ENCODE peak calls at places on chromosomes 11 and 22, in eight cellular contexts. One of them, this sample, is unnamed.
A peak's percentile ranks its signal among the peaks of the same experiment; 100 is the strongest.

GRCh38 chr11:81644239-81644840 is 1089.3 kb downstream of the FAM181B start:
- DNase-seq in mucosa of descending colon: no peak
- DNase-seq in choroid plexus epithelial cell: peak; percentile 75
- DNase-seq in HCT116: peak; percentile 4
- DNase-seq in left lung: no peak
- DNase-seq in HFF-Myc: no peak
- DNase-seq in heart right ventricle: no peak
- DNase-seq in esophagus squamous epithelium: no peak
- DNase-seq in this sample: no peak

GRCh38 chr11:104678408-104678807 is 219.9 kb downstream of the CASP12 start:
- DNase-seq in mucosa of descending colon: no peak
- DNase-seq in left lung: no peak
- DNase-seq in HFF-Myc: no peak
- DNase-seq in heart right ventricle: no peak
- DNase-seq in choroid plexus epithelial cell: no peak
- DNase-seq in HCT116: no peak
- DNase-seq in esophagus squamous epithelium: no peak
- DNase-seq in this sample: no peak

GRCh38 chr22:27377901-27378300 is 423.7 kb downstream of the MN1 start:
- DNase-seq in choroid plexus epithelial cell: peak; percentile 57
- DNase-seq in esophagus squamous epithelium: no peak
- DNase-seq in left lung: no peak
- DNase-seq in mucosa of descending colon: no peak
- DNase-seq in HCT116: no peak
- DNase-seq in HFF-Myc: no peak
- DNase-seq in heart right ventricle: no peak
- DNase-seq in this sample: no peak

GRCh38 chr11:75140269-75141138 is 10.4 kb upstream of the SLCO2B1 start:
- DNase-seq in heart right ventricle: peak; percentile 76
- DNase-seq in esophagus squamous epithelium: no peak
- DNase-seq in left lung: no peak
- DNase-seq in HCT116: peak; percentile 34
- DNase-seq in mucosa of descending colon: peak; percentile 72
- DNase-seq in choroid plexus epithelial cell: peak; percentile 41
- DNase-seq in HFF-Myc: no peak
- DNase-seq in this sample: no peak

GRCh38 chr11:65558785-65559509 is 788 bp upstream of the LTBP3 start:
- DNase-seq in esophagus squamous epithelium: no peak
- DNase-seq in HFF-Myc: no peak
- DNase-seq in left lung: no peak
- DNase-seq in choroid plexus epithelial cell: peak; percentile 58
- DNase-seq in HCT116: no peak
- DNase-seq in heart right ventricle: peak; percentile 77
- DNase-seq in mucosa of descending colon: peak; percentile 75
- DNase-seq in this sample: no peak

GRCh38 chr11:1744879-1745700 is 5.3 kb downstream of the IFITM10 start:
- DNase-seq in HCT116: no peak
- DNase-seq in esophagus squamous epithelium: no peak
- DNase-seq in mucosa of descending colon: peak; percentile 51
- DNase-seq in heart right ventricle: peak; percentile 48
- DNase-seq in HFF-Myc: no peak
- DNase-seq in left lung: peak; percentile 17
- DNase-seq in choroid plexus epithelial cell: no peak
- DNase-seq in this sample: no peak

GRCh38 chr11:2929880-2930704 is 872 bp upstream of the PHLDA2 start:
- DNase-seq in heart right ventricle: peak; percentile 27
- DNase-seq in HCT116: peak; percentile 46
- DNase-seq in HFF-Myc: no peak
- DNase-seq in mucosa of descending colon: peak; percentile 84
- DNase-seq in left lung: peak; percentile 67
- DNase-seq in choroid plexus epithelial cell: peak; percentile 61
- DNase-seq in esophagus squamous epithelium: no peak
- DNase-seq in this sample: no peak

GRCh38 chr11:118000850-118001228 is 14.6 kb downstream of the IL10RA start:
- DNase-seq in HFF-Myc: no peak
- DNase-seq in left lung: no peak
- DNase-seq in heart right ventricle: no peak
- DNase-seq in HCT116: no peak
- DNase-seq in esophagus squamous epithelium: no peak
- DNase-seq in mucosa of descending colon: no peak
- DNase-seq in choroid plexus epithelial cell: no peak
- DNase-seq in this sample: no peak

GRCh38 chr22:48071828-48072227 is 1309.4 kb downstream of the TBC1D22A start:
- DNase-seq in left lung: no peak
- DNase-seq in HFF-Myc: no peak
- DNase-seq in heart right ventricle: no peak
- DNase-seq in mucosa of descending colon: no peak
- DNase-seq in esophagus squamous epithelium: no peak
- DNase-seq in choroid plexus epithelial cell: no peak
- DNase-seq in HCT116: no peak
- DNase-seq in this sample: no peak

GRCh38 chr11:64206457-64207246 is at the start of gene FERMT3:
- DNase-seq in HCT116: no peak
- DNase-seq in esophagus squamous epithelium: no peak
- DNase-seq in heart right ventricle: peak; percentile 64
- DNase-seq in choroid plexus epithelial cell: no peak
- DNase-seq in left lung: peak; percentile 85
- DNase-seq in mucosa of descending colon: peak; percentile 95
- DNase-seq in HFF-Myc: no peak
- DNase-seq in this sample: no peak

GRCh38 chr11:119218141-119218878 is 12.2 kb downstream of the CBL start:
- DNase-seq in HCT116: peak; percentile 92
- DNase-seq in left lung: no peak
- DNase-seq in heart right ventricle: no peak
- DNase-seq in HFF-Myc: peak; percentile 74
- DNase-seq in esophagus squamous epithelium: no peak
- DNase-seq in mucosa of descending colon: no peak
- DNase-seq in choroid plexus epithelial cell: peak; percentile 76
- DNase-seq in this sample: peak; percentile 86

GRCh38 chr11:102229510-102230119 is 87.7 kb upstream of the BIRC3 start:
- DNase-seq in left lung: no peak
- DNase-seq in esophagus squamous epithelium: no peak
- DNase-seq in heart right ventricle: no peak
- DNase-seq in mucosa of descending colon: no peak
- DNase-seq in HFF-Myc: no peak
- DNase-seq in choroid plexus epithelial cell: no peak
- DNase-seq in HCT116: no peak
- DNase-seq in this sample: no peak

DNA sequence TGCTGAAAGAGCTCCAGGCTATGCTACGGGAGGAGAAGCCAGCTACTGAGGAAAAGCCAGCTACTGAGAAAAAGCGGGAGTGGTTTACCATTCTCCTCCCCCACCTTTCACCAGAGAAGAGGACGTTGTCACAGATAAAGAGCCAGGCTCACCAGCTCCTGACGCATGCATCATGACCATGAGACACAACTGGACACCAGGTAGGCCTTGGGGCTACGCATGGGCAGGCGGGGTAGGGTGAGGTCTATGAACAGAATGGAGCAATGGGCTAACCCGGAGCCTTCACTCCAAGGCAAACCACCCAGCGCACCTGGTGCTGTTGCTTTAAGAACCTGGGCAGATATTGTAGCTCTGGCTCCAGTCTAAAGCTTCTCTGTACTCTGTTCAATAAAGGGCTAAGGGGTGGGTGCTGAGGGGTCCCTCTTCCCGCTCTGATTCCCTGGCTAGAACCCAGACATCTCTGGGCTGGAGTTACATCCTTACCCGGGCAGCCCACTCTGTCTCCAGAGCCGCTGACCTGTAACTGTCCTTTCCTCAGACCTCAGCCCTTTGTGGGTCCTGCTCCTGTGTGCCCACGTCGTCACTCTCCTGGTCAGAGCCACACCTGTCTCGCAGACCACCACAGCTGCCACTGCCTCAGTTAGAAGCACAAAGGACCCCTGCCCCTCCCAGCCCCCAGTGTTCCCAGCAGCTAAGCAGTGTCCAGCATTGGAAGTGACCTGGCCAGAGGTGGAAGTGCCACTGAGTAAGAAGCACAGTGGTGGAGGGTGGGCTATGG is 1.3 kb downstream of the IL18BP start:
- DNase-seq in esophagus squamous epithelium: no peak
- DNase-seq in heart right ventricle: no peak
- DNase-seq in HCT116: no peak
- DNase-seq in choroid plexus epithelial cell: no peak
- DNase-seq in HFF-Myc: no peak
- DNase-seq in left lung: no peak
- DNase-seq in mucosa of descending colon: no peak
- DNase-seq in this sample: no peak
- H3K4me3 ChIP-seq in esophagus squamous epithelium: peak overlapping the region; percentile 20
- H3K4me3 ChIP-seq in heart right ventricle: peak overlapping the region; percentile 16
- H3K4me3 ChIP-seq in HCT116: no peak overlapping the region
- H3K4me3 ChIP-seq in choroid plexus epithelial cell: no peak overlapping the region
- H3K4me3 ChIP-seq in HFF-Myc: no peak overlapping the region
- H3K4me3 ChIP-seq in left lung: no peak overlapping the region
- H3K4me3 ChIP-seq in mucosa of descending colon: no peak overlapping the region
- H3K4me3 ChIP-seq in this sample: no peak overlapping the region

GRCh38 chr22:19713650-19714319 is 518 bp upstream of the SEPTIN5 start:
- DNase-seq in esophagus squamous epithelium: no peak
- DNase-seq in HCT116: no peak
- DNase-seq in mucosa of descending colon: peak; percentile 47
- DNase-seq in left lung: no peak
- DNase-seq in HFF-Myc: no peak
- DNase-seq in choroid plexus epithelial cell: no peak
- DNase-seq in heart right ventricle: no peak
- DNase-seq in this sample: no peak
- TF ChIP-seq CTCF in esophagus squamous epithelium: no peak
- TF ChIP-seq CTCF in HCT116: no peak
- TF ChIP-seq CTCF in mucosa of descending colon: no peak
- TF ChIP-seq CTCF in left lung: no peak
- TF ChIP-seq CTCF in HFF-Myc: no peak
- TF ChIP-seq CTCF in choroid plexus epithelial cell: no peak
- TF ChIP-seq CTCF in heart right ventricle: no peak
- TF ChIP-seq CTCF in this sample: no peak

GRCh38 chr11:122984186-122985011 is 2.8 kb upstream of the BSX start:
- DNase-seq in HFF-Myc: no peak
- DNase-seq in esophagus squamous epithelium: no peak
- DNase-seq in HCT116: no peak
- DNase-seq in left lung: no peak
- DNase-seq in mucosa of descending colon: no peak
- DNase-seq in heart right ventricle: no peak
- DNase-seq in choroid plexus epithelial cell: peak; percentile 9
- DNase-seq in this sample: no peak

GRCh38 chr11:122979103-122979814 is 2.4 kb downstream of the BSX start:
- DNase-seq in HCT116: no peak
- DNase-seq in left lung: no peak
- DNase-seq in choroid plexus epithelial cell: no peak
- DNase-seq in esophagus squamous epithelium: no peak
- DNase-seq in HFF-Myc: no peak
- DNase-seq in heart right ventricle: no peak
- DNase-seq in mucosa of descending colon: no peak
- DNase-seq in this sample: no peak

GRCh38 chr11:122979815-122980656 is 1.6 kb downstream of the BSX start:
- DNase-seq in mucosa of descending colon: no peak
- DNase-seq in HFF-Myc: no peak
- DNase-seq in choroid plexus epithelial cell: no peak
- DNase-seq in left lung: no peak
- DNase-seq in HCT116: no peak
- DNase-seq in heart right ventricle: no peak
- DNase-seq in esophagus squamous epithelium: no peak
- DNase-seq in this sample: no peak

GRCh38 chr11:122981388-122982264 is at the start of gene BSX:
- DNase-seq in left lung: peak; percentile 59
- DNase-seq in mucosa of descending colon: no peak
- DNase-seq in HCT116: no peak
- DNase-seq in HFF-Myc: no peak
- DNase-seq in esophagus squamous epithelium: no peak
- DNase-seq in heart right ventricle: peak; percentile 52
- DNase-seq in choroid plexus epithelial cell: peak; percentile 48
- DNase-seq in this sample: no peak

GRCh38 chr11:122983438-122984185 is 2.0 kb upstream of the BSX start:
- DNase-seq in esophagus squamous epithelium: no peak
- DNase-seq in heart right ventricle: no peak
- DNase-seq in HCT116: no peak
- DNase-seq in left lung: no peak
- DNase-seq in mucosa of descending colon: no peak
- DNase-seq in HFF-Myc: no peak
- DNase-seq in choroid plexus epithelial cell: no peak
- DNase-seq in this sample: no peak
- H3K4me3 ChIP-seq in esophagus squamous epithelium: peak overlapping the region; percentile 54
- H3K4me3 ChIP-seq in heart right ventricle: peak overlapping the region; percentile 54
- H3K4me3 ChIP-seq in HCT116: no peak overlapping the region
- H3K4me3 ChIP-seq in left lung: peak overlapping the region; percentile 49
- H3K4me3 ChIP-seq in mucosa of descending colon: no peak overlapping the region
- H3K4me3 ChIP-seq in HFF-Myc: peak overlapping the region; percentile 35
- H3K4me3 ChIP-seq in choroid plexus epithelial cell: peak overlapping the region; percentile 59
- H3K4me3 ChIP-seq in this sample: peak overlapping the region; percentile 63

GRCh38 chr22:42084874-42085273 is 5.4 kb downstream of the SMDT1 start:
- DNase-seq in choroid plexus epithelial cell: no peak
- DNase-seq in HFF-Myc: no peak
- DNase-seq in HCT116: no peak
- DNase-seq in mucosa of descending colon: no peak
- DNase-seq in heart right ventricle: no peak
- DNase-seq in left lung: no peak
- DNase-seq in esophagus squamous epithelium: no peak
- DNase-seq in this sample: no peak

GRCh38 chr22:42091446-42091764 is 833 bp upstream of the NDUFA6 start:
- DNase-seq in esophagus squamous epithelium: no peak
- DNase-seq in left lung: no peak
- DNase-seq in choroid plexus epithelial cell: no peak
- DNase-seq in HCT116: no peak
- DNase-seq in heart right ventricle: no peak
- DNase-seq in mucosa of descending colon: no peak
- DNase-seq in HFF-Myc: no peak
- DNase-seq in this sample: no peak

GRCh38 chr22:42086051-42086450 is 4.5 kb downstream of the NDUFA6 start:
- DNase-seq in choroid plexus epithelial cell: no peak
- DNase-seq in left lung: no peak
- DNase-seq in heart right ventricle: no peak
- DNase-seq in HCT116: no peak
- DNase-seq in esophagus squamous epithelium: no peak
- DNase-seq in HFF-Myc: no peak
- DNase-seq in mucosa of descending colon: no peak
- DNase-seq in this sample: no peak

DNA sequence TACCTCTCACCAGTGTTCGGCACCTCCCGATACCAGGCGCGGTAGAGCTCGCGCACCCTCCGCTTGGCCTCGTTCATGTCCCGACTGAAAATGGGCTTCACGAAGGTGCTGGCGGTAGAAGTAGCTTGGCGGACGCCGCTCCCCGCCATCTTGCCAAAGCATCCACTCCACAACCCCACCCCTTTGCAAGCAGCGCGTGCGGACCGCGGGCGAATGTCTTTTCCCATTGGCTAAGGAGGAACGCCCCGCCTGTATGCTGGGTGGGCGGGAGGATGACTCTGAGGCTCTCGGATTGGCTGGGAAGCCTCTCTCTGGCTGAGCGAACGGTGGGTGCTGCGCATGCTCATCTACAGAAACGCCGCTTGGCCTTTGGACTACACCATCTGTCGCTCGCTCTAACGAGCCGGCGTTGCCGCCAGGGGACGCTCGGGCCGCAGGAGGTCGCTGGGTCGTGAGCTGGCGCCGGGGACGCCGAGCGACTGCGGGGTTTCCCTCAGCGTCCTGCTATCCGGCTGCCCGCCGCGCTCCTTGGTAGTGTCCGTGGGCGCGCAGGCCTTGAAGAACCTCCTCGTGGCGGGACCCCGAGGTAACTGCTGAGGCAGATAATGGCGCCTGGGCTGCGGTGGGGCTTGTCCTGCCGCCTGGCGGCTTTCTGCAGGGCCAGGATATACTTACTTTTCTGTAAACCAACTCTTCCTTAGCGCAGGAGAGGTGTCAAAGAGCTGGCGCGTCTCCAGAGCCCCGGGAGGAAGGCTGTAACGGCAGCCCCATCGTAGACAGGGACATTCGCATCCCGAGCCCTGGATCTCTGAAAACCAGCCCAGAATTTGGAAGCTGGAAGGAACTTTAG is at the start of gene NDUFA6:
- DNase-seq in left lung: peak; percentile 99
- DNase-seq in choroid plexus epithelial cell: peak; percentile 99
- DNase-seq in mucosa of descending colon: peak; percentile 99
- DNase-seq in heart right ventricle: peak; percentile 98
- DNase-seq in HCT116: peak; percentile 98
- DNase-seq in esophagus squamous epithelium: peak; percentile 97
- DNase-seq in HFF-Myc: peak; percentile 98
- DNase-seq in this sample: peak; percentile 97
- TF ChIP-seq CTCF in left lung: peak; percentile 87
- TF ChIP-seq CTCF in choroid plexus epithelial cell: peak; percentile 71
- TF ChIP-seq CTCF in mucosa of descending colon: peak; percentile 82
- TF ChIP-seq CTCF in heart right ventricle: peak; percentile 98
- TF ChIP-seq CTCF in HCT116: peak; percentile 97
- TF ChIP-seq CTCF in esophagus squamous epithelium: peak; percentile 99
- TF ChIP-seq CTCF in HFF-Myc: peak; percentile 90
- TF ChIP-seq CTCF in this sample: peak; percentile 92

This sample was measured in BJ.